ENCODE peak calls at places on chromosomes 16 and 17, in four cellular contexts. One of them, this sample, is unnamed. For H3K4me1, the result is how much of the 10 kb centered on the place peaks cover.

GRCh38 chr16:3157229-3158013 is 22.6 kb downstream of the ZNF213 start:
- DNase-seq in neuronal stem cell: peak
- DNase-seq in testis: peak
- DNase-seq in left lung: peak
- DNase-seq in this sample: peak

GRCh38 chr16:31421587-31421986 is 6.6 kb downstream of the COX6A2 start:
- DNase-seq in neuronal stem cell: no peak
- DNase-seq in testis: no peak
- DNase-seq in left lung: no peak
- DNase-seq in this sample: no peak

GRCh38 chr16:11242658-11243057 is 13.3 kb downstream of the SOCS1 start:
- DNase-seq in neuronal stem cell: no peak
- DNase-seq in testis: no peak
- DNase-seq in left lung: no peak
- DNase-seq in this sample: no peak

GRCh38 chr17:4480929-4481898 is 17.5 kb upstream of the SPNS2 start:
- DNase-seq in neuronal stem cell: no peak
- DNase-seq in testis: no peak
- DNase-seq in left lung: no peak
- DNase-seq in this sample: no peak

GRCh38 chr17:38460716-38461650 is 32.7 kb downstream of the ARHGAP23 start:
- DNase-seq in neuronal stem cell: no peak
- DNase-seq in testis: peak
- DNase-seq in left lung: no peak
- DNase-seq in this sample: no peak

GRCh38 chr16:48617104-48617503 is 7.1 kb upstream of the N4BP1 start:
- DNase-seq in neuronal stem cell: no peak
- DNase-seq in testis: no peak
- DNase-seq in left lung: no peak
- DNase-seq in this sample: no peak

GRCh38 chr17:36880506-36880905 is 56.8 kb upstream of the LHX1 start:
- DNase-seq in neuronal stem cell: no peak
- DNase-seq in testis: no peak
- DNase-seq in left lung: no peak
- DNase-seq in this sample: no peak

GRCh38 chr17:2931901-2932300 is 131.5 kb downstream of the OR1D5 start:
- DNase-seq in neuronal stem cell: no peak
- DNase-seq in testis: no peak
- DNase-seq in left lung: no peak
- DNase-seq in this sample: no peak

GRCh38 chr17:40310882-40311391 is 2.0 kb downstream of the RARA start:
- DNase-seq in neuronal stem cell: no peak
- DNase-seq in testis: peak
- DNase-seq in left lung: no peak
- DNase-seq in this sample: no peak

GRCh38 chr16:65327346-65327745 is 205.5 kb upstream of the CDH11 start:
- DNase-seq in neuronal stem cell: no peak
- DNase-seq in testis: no peak
- DNase-seq in left lung: no peak
- DNase-seq in this sample: no peak

GRCh38 chr17:30363715-30364202 is 15.0 kb upstream of the CPD start:
- DNase-seq in neuronal stem cell: no peak
- DNase-seq in testis: no peak
- DNase-seq in left lung: peak
- DNase-seq in this sample: no peak

GRCh38 chr17:79836952-79837887 is 2.0 kb downstream of the CBX4 start:
- DNase-seq in neuronal stem cell: no peak
- DNase-seq in testis: peak
- DNase-seq in left lung: peak
- DNase-seq in this sample: peak

GRCh38 chr16:89365044-89365467 is 125.3 kb downstream of the ANKRD11 start:
- DNase-seq in neuronal stem cell: no peak
- DNase-seq in testis: no peak
- DNase-seq in left lung: no peak
- DNase-seq in this sample: no peak

GRCh38 chr16:26717826-26718225 is 348.9 kb upstream of the C16orf82 start:
- DNase-seq in neuronal stem cell: no peak
- DNase-seq in testis: peak
- DNase-seq in left lung: no peak
- DNase-seq in this sample: no peak

GRCh38 chr17:56913000-56913866 is 616 bp downstream of the TRIM25 start:
- DNase-seq in neuronal stem cell: peak
- DNase-seq in testis: no peak
- DNase-seq in left lung: peak
- DNase-seq in this sample: peak

GRCh38 chr16:26197707-26198106 is 505.9 kb downstream of the HS3ST4 start:
- DNase-seq in neuronal stem cell: no peak
- DNase-seq in testis: no peak
- DNase-seq in left lung: no peak
- DNase-seq in this sample: no peak

GRCh38 chr16:25013751-25014499 is 1.2 kb downstream of the ARHGAP17 start:
- DNase-seq in neuronal stem cell: no peak
- DNase-seq in testis: no peak
- DNase-seq in left lung: no peak
- DNase-seq in this sample: no peak

GRCh38 chr17:42895185-42895555 is 5.4 kb upstream of the G6PC1 start:
- DNase-seq in neuronal stem cell: no peak
- DNase-seq in testis: peak
- DNase-seq in left lung: peak
- DNase-seq in this sample: peak

GRCh38 chr17:66373944-66374817 is 71.8 kb downstream of the PRKCA start:
- DNase-seq in neuronal stem cell: no peak
- DNase-seq in testis: peak
- DNase-seq in left lung: no peak
- DNase-seq in this sample: no peak

GRCh38 chr17:2778489-2778888 is 17.7 kb upstream of the RAP1GAP2 start:
- DNase-seq in neuronal stem cell: no peak
- DNase-seq in testis: no peak
- DNase-seq in left lung: no peak
- DNase-seq in this sample: no peak

GRCh38 chr17:3838206-3838605 is 7.8 kb downstream of the NCBP3 start:
- DNase-seq in neuronal stem cell: no peak
- DNase-seq in testis: no peak
- DNase-seq in left lung: no peak
- DNase-seq in this sample: no peak

GRCh38 chr17:27343294-27343693 is 49.4 kb downstream of the WSB1 start:
- DNase-seq in neuronal stem cell: no peak
- DNase-seq in testis: no peak
- DNase-seq in left lung: no peak
- DNase-seq in this sample: no peak

GRCh38 chr17:32445075-32445427 is 741 bp downstream of the PSMD11 start:
- DNase-seq in neuronal stem cell: no peak
- DNase-seq in testis: peak
- DNase-seq in left lung: no peak
- DNase-seq in this sample: peak

GRCh38 chr17:75481194-75482059 is 25.0 kb downstream of the TMEM94 start:
- DNase-seq in neuronal stem cell: no peak
- DNase-seq in testis: no peak
- DNase-seq in left lung: no peak
- DNase-seq in this sample: no peak

GRCh38 chr17:73455050-73455687 is 143.4 kb upstream of the CDC42EP4 start:
- DNase-seq in neuronal stem cell: no peak
- DNase-seq in testis: peak
- DNase-seq in left lung: no peak
- DNase-seq in this sample: no peak

GRCh38 chr17:76147211-76148014 is 6.4 kb upstream of the FOXJ1 start:
- DNase-seq in neuronal stem cell: no peak
- DNase-seq in testis: no peak
- DNase-seq in left lung: no peak
- DNase-seq in this sample: no peak

GRCh38 chr16:3311496-3311895 is 6.2 kb downstream of the ZNF75A start:
- DNase-seq in neuronal stem cell: no peak
- DNase-seq in testis: no peak
- DNase-seq in left lung: no peak
- DNase-seq in this sample: no peak

GRCh38 chr16:12356622-12357365 is 380.3 kb downstream of the SNX29 start:
- DNase-seq in neuronal stem cell: no peak
- DNase-seq in testis: no peak
- DNase-seq in left lung: no peak
- DNase-seq in this sample: no peak

GRCh38 chr17:62093188-62094155 is 28.4 kb upstream of the MED13 start:
- DNase-seq in neuronal stem cell: no peak
- DNase-seq in testis: no peak
- DNase-seq in left lung: no peak
- DNase-seq in this sample: no peak

GRCh38 chr16:49754495-49755290 is 101.2 kb downstream of the ZNF423 start:
- DNase-seq in neuronal stem cell: peak
- DNase-seq in testis: peak
- DNase-seq in left lung: no peak
- DNase-seq in this sample: peak

GRCh38 chr16:21097151-21097550 is 53.5 kb downstream of the DNAH3 start:
- DNase-seq in neuronal stem cell: no peak
- DNase-seq in testis: no peak
- DNase-seq in left lung: no peak
- DNase-seq in this sample: no peak

GRCh38 chr17:39662551-39663339 is 2.4 kb upstream of the TCAP start:
- DNase-seq in neuronal stem cell: no peak
- DNase-seq in testis: no peak
- DNase-seq in left lung: no peak
- DNase-seq in this sample: no peak

GRCh38 chr16:56932588-56933265 is 785 bp downstream of the HERPUD1 start:
- DNase-seq in neuronal stem cell: peak
- DNase-seq in testis: peak
- DNase-seq in left lung: peak
- DNase-seq in this sample: peak

GRCh38 chr17:39487946-39488345 is 26.7 kb downstream of the CDK12 start:
- DNase-seq in neuronal stem cell: no peak
- DNase-seq in testis: no peak
- DNase-seq in left lung: no peak
- DNase-seq in this sample: no peak

GRCh38 chr17:81735181-81736102 is 23.4 kb downstream of the SLC25A10 start:
- DNase-seq in neuronal stem cell: no peak
- DNase-seq in testis: no peak
- DNase-seq in left lung: peak
- DNase-seq in this sample: no peak

GRCh38 chr16:55494994-55495421 is 13.9 kb upstream of the LPCAT2 start:
- DNase-seq in neuronal stem cell: no peak
- DNase-seq in testis: peak
- DNase-seq in left lung: no peak
- DNase-seq in this sample: no peak

GRCh38 chr16:81641403-81642106 is 137.5 kb upstream of the PLCG2 start:
- DNase-seq in neuronal stem cell: peak
- DNase-seq in testis: no peak
- DNase-seq in left lung: no peak
- DNase-seq in this sample: no peak

GRCh38 chr17:77372444-77373297 is 231.9 kb downstream of the SEC14L1 start:
- DNase-seq in neuronal stem cell: peak
- DNase-seq in testis: peak
- DNase-seq in left lung: peak
- DNase-seq in this sample: peak

GRCh38 chr16:70695351-70696070 is 9.7 kb upstream of the MTSS2 start:
- DNase-seq in neuronal stem cell: no peak
- DNase-seq in testis: peak
- DNase-seq in left lung: peak
- DNase-seq in this sample: peak
- H3K4me1 ChIP-seq in neuronal stem cell: under half
- H3K4me1 ChIP-seq in testis: under half
- H3K4me1 ChIP-seq in left lung: half or more
- H3K4me1 ChIP-seq in this sample: half or more

GRCh38 chr17:50058296-50058945 is 2.5 kb downstream of the ITGA3 start:
- DNase-seq in neuronal stem cell: no peak
- DNase-seq in testis: peak
- DNase-seq in left lung: no peak
- DNase-seq in this sample: peak

GRCh38 chr17:50060951-50061712 is 5.2 kb downstream of the ITGA3 start:
- DNase-seq in neuronal stem cell: no peak
- DNase-seq in testis: peak
- DNase-seq in left lung: peak
- DNase-seq in this sample: peak

GRCh38 chr17:50057521-50057991 is 1.6 kb downstream of the ITGA3 start:
- DNase-seq in neuronal stem cell: no peak
- DNase-seq in testis: no peak
- DNase-seq in left lung: no peak
- DNase-seq in this sample: no peak

GRCh38 chr17:50059759-50060273 is 3.9 kb downstream of the ITGA3 start:
- DNase-seq in neuronal stem cell: no peak
- DNase-seq in testis: no peak
- DNase-seq in left lung: no peak
- DNase-seq in this sample: no peak

DNA sequence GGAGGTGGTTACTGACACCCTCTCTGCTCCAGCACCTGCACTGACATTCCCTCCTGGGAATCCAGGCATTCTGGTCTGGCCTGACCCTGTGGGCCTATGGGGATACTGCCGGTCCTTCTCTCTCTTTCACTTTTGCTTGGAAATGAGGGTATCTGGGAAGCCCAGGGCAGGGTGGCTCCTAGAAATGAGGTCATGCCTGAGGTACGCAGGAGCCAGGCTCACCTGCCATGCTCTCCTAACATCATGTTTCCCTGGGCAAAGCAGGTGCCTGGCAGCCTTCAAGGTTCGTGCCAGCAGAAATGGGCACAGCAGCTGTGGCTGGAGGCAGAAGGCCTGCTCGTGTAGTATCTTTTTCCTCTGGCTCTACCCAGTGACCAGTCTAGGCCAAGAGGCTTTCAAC is 3.3 kb downstream of the ITGA3 start:
- DNase-seq in neuronal stem cell: no peak
- DNase-seq in testis: no peak
- DNase-seq in left lung: no peak
- DNase-seq in this sample: no peak
- H3K4me3 ChIP-seq in neuronal stem cell: no peak
- H3K4me3 ChIP-seq in testis: no peak
- H3K4me3 ChIP-seq in left lung: no peak
- H3K4me3 ChIP-seq in this sample: peak

DNA sequence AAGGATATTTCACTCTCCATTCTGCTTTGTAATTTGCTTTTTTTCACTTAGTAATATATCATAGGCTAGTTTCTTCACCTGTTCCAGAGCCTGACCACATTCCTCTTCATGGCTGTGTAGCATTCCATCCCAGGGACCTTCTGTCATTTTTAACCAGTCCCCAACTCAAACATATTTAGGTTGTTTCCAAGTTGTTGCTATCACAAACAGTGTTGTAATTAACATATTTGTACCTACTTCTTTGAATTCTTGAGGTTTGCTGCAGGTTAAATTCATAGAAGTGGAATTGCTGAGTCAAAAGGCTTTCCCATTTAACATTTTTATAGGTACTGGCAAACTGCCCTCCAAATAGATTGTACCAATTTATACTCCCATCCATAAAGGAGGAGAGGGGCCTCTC is 65.1 kb upstream of the MED9 start:
- DNase-seq in neuronal stem cell: no peak
- DNase-seq in testis: no peak
- DNase-seq in left lung: no peak
- DNase-seq in this sample: no peak
- H3K4me1 ChIP-seq in neuronal stem cell: under half
- H3K4me1 ChIP-seq in testis: under half
- H3K4me1 ChIP-seq in left lung: under half
- H3K4me1 ChIP-seq in this sample: under half

DNA sequence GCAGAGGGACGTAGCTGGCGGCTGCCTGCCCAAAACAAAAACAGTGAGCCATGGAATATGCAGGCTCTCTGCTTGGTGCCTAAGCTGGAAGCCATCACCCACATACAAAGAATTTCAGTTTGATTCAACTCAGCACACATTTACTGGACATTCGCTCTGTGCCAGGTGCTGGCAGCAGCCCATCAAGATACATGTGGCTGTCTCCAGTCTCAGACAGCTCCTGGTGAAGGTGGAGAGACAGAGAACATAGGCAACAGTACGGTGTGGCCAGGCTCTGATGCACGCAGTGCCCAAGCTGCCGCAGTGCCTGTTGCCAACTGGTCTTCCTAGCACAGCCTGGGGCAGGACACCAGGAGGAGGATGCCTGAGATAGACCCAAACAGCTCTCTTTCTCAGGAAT is 88.5 kb downstream of the AIPL1 start:
- DNase-seq in neuronal stem cell: no peak
- DNase-seq in testis: no peak
- DNase-seq in left lung: no peak
- DNase-seq in this sample: no peak
- H3K4me3 ChIP-seq in neuronal stem cell: no peak
- H3K4me3 ChIP-seq in testis: no peak
- H3K4me3 ChIP-seq in left lung: no peak
- H3K4me3 ChIP-seq in this sample: no peak

This sample was measured in psoas muscle.